ENCODE peak calls at places on chromosomes 6 and 20, in six cellular contexts. E is GM12878, L is K562, W is HCT116, K is H1, A is HepG2. C is an unnamed sample.

GRCh38 chr6:155154158-155154830 is 109.5 kb upstream of the CLDN20 start:
- DNase-seq in E (no peak), L (peak), W (no peak), K (no peak), A (peak), C (no peak)

GRCh38 chr6:31899882-31900722 is 1.8 kb downstream of the ZBTB12 start:
- DNase-seq in E (no peak), L (no peak), W (no peak), K (no peak), A (no peak), C (no peak)

GRCh38 chr6:9233226-9233625 is 797.9 kb upstream of the SLC35B3 start:
- DNase-seq in E (no peak), L (no peak), W (no peak), K (no peak), A (no peak), C (no peak)

GRCh38 chr20:35653893-35654292 is 10.8 kb downstream of the CPNE1 start:
- DNase-seq in E (no peak), L (no peak), W (no peak), K (no peak), A (no peak), C (no peak)

GRCh38 chr20:17558154-17558940 is 11.5 kb upstream of the DSTN start:
- DNase-seq in E (no peak), L (peak), W (peak), K (peak), A (peak), C (peak)

GRCh38 chr20:1302578-1303541 is 26.1 kb downstream of the SDCBP2 start:
- DNase-seq in E (no peak), L (no peak), W (no peak), K (no peak), A (no peak), C (no peak)

GRCh38 chr6:129368076-129368475 is 341.9 kb downstream of the ARHGAP18 start:
- DNase-seq in E (no peak), L (no peak), W (no peak), K (no peak), A (no peak), C (no peak)

GRCh38 chr6:3565291-3565690 is 108.4 kb upstream of the SLC22A23 start:
- DNase-seq in E (no peak), L (no peak), W (no peak), K (no peak), A (no peak), C (no peak)

GRCh38 chr20:60172306-60172984 is 214.2 kb downstream of the CDH26 start:
- DNase-seq in E (no peak), L (no peak), W (no peak), K (no peak), A (no peak), C (no peak)

GRCh38 chr20:38674178-38675133 is 49.8 kb upstream of the SLC32A1 start:
- DNase-seq in E (no peak), L (peak), W (no peak), K (peak), A (no peak), C (peak)

GRCh38 chr6:121951918-121952379 is 447.5 kb upstream of the HSF2 start:
- DNase-seq in E (no peak), L (no peak), W (no peak), K (no peak), A (no peak), C (no peak)

GRCh38 chr20:21387528-21387927 is 9.8 kb downstream of the NKX2-4 start:
- DNase-seq in E (no peak), L (no peak), W (no peak), K (no peak), A (no peak), C (no peak)

GRCh38 chr6:5205877-5206840 is 54.6 kb downstream of the LYRM4 start:
- DNase-seq in E (no peak), L (no peak), W (no peak), K (no peak), A (peak), C (no peak)

DNA sequence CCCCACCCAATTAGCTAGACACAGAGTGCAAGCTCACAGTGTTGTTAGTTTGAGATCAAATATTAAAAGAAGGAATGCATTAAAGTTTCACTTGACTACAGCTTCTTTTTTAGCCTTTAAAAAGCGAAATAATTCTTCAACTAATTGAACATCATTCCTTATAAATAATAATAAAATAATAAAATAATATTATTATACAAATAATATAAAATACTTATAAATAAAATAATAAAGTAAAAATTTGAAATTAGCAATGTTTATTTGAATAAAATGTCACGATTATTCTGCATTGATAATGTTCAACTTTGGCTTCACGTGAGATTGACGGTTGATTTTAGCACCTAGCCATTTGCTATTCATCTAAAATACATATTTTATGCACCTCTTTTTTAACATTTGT is 819.3 kb downstream of the FRK start:
- DNase-seq in E (no peak), L (no peak), W (no peak), K (no peak), A (no peak), C (no peak)
- TF ChIP-seq ZNF274 in E (no peak), L (no peak), W (no peak), K (no peak), A (no peak), C (no peak)

GRCh38 chr6:25032964-25033363 is 97.2 kb upstream of the RIPOR2 start:
- DNase-seq in E (no peak), L (no peak), W (no peak), K (no peak), A (no peak), C (no peak)

GRCh38 chr6:25038300-25038699 is 102.5 kb upstream of the RIPOR2 start:
- DNase-seq in E (no peak), L (no peak), W (no peak), K (no peak), A (no peak), C (no peak)

GRCh38 chr6:25036461-25036860 is 100.7 kb upstream of the RIPOR2 start:
- DNase-seq in E (no peak), L (no peak), W (no peak), K (no peak), A (no peak), C (no peak)

GRCh38 chr6:25034477-25034876 is 98.7 kb upstream of the RIPOR2 start:
- DNase-seq in E (no peak), L (no peak), W (no peak), K (no peak), A (no peak), C (no peak)

GRCh38 chr6:25035451-25036435 is 100.0 kb upstream of the RIPOR2 start:
- DNase-seq in E (no peak), L (no peak), W (no peak), K (no peak), A (no peak), C (no peak)
- TF ChIP-seq YY1 in E (no peak), L (no peak), W (no peak), K (no peak), A (no peak), C (no peak)

DNA sequence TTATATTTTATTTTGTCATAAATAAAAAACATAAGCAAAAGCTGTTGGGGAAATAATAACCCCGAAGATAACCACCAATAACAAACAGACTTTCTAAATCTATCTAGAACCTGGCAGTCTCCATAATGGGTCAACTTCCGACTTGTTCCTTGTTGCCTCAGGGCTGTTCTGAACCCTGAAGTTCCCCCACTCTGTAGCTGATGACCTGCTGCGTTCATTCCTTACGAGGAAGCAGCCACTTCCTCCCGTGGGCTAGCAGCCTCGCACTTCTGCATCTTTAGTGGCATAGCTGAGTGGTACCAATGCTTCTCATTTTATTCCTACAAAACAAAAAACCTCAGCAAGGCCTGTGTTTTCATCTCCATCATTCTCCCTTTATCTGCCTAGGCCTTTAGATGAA is 103.0 kb downstream of the PLEKHG1 start:
- DNase-seq in E (no peak), L (no peak), W (no peak), K (no peak), A (no peak), C (no peak)
- H3K4me3 ChIP-seq in E (no peak), L (no peak), W (no peak), K (no peak), A (no peak), C (no peak)

GRCh38 chr6:148890605-148891004 is 143.8 kb downstream of the UST start:
- DNase-seq in E (no peak), L (no peak), W (no peak), K (no peak), A (peak), C (no peak)
- TF ChIP-seq ZNF274 in E (no peak), L (no peak), W (no peak), K (no peak), A (no peak), C (no peak)

GRCh38 chr6:21933351-21933750 is 339.8 kb downstream of the SOX4 start:
- DNase-seq in E (no peak), L (no peak), W (no peak), K (no peak), A (no peak), C (no peak)
- TF ChIP-seq YY1 in E (no peak), L (no peak), W (no peak), K (no peak), A (no peak), C (no peak)

GRCh38 chr6:30554962-30555361 is 1.3 kb downstream of the GNL1 start:
- DNase-seq in E (no peak), L (no peak), W (no peak), K (no peak), A (no peak), C (no peak)
- H3K4me3 ChIP-seq in E (peak), L (peak), W (peak), K (peak), A (peak), C (peak)

GRCh38 chr20:41453006-41453950 is 86.7 kb upstream of the EMILIN3 start:
- DNase-seq in E (no peak), L (no peak), W (no peak), K (no peak), A (no peak), C (no peak)
- TF ChIP-seq ZNF274 in E (no peak), L (no peak), W (no peak), K (no peak), A (no peak), C (no peak)

C was measured in NT2/D1.